ENCODE peak calls at places on chromosomes 16 and 17, in seven cellular contexts. U is RPMI8226, F is AG04450, G is MM.1S, Z is NCI-H1092, J is sigmoid colon, P is left ventricle myocardium superior. N is an unnamed sample.

GRCh38 chr17:21394265-21394664 is 18.1 kb downstream of the KCNJ12 start:
- DNase-seq in U (no peak), F (no peak), G (no peak), Z (no peak), J (no peak), P (no peak), N (no peak)

GRCh38 chr17:32962320-32962707 is 29.3 kb upstream of the SPACA3 start:
- DNase-seq in U (no peak), F (no peak), G (no peak), Z (no peak), J (no peak), P (no peak), N (no peak)

GRCh38 chr16:47483616-47484015 is 22.5 kb downstream of the PHKB start:
- DNase-seq in U (no peak), F (no peak), G (no peak), Z (no peak), J (no peak), P (no peak), N (no peak)

GRCh38 chr16:84643180-84643583 is 5.1 kb upstream of the KLHL36 start:
- DNase-seq in U (no peak), F (peak), G (no peak), Z (no peak), J (peak), P (peak), N (peak)

GRCh38 chr16:25374556-25374955 is 116.9 kb upstream of the ZKSCAN2 start:
- DNase-seq in U (no peak), F (no peak), G (no peak), Z (no peak), J (no peak), P (no peak), N (no peak)

GRCh38 chr16:82627811-82628339 is 1.1 kb downstream of the CDH13 start:
- DNase-seq in U (no peak), F (no peak), G (no peak), Z (no peak), J (peak), P (peak), N (peak)

GRCh38 chr16:73053379-73054130 is 5.6 kb upstream of the ZFHX3 start:
- DNase-seq in U (no peak), F (no peak), G (no peak), Z (peak), J (peak), P (no peak), N (peak)

GRCh38 chr17:54505404-54505803 is 395.2 kb upstream of the TOM1L1 start:
- DNase-seq in U (no peak), F (no peak), G (no peak), Z (no peak), J (no peak), P (no peak), N (no peak)

GRCh38 chr16:57145964-57146647 is 39.7 kb downstream of the PSME3IP1 start:
- DNase-seq in U (no peak), F (no peak), G (no peak), Z (no peak), J (peak), P (no peak), N (peak)

GRCh38 chr17:45052052-45052772 is 780 bp upstream of the DCAKD start:
- DNase-seq in U (peak), F (no peak), G (peak), Z (no peak), J (peak), P (peak), N (peak)

GRCh38 chr16:82404586-82405315 is 222.0 kb upstream of the CDH13 start:
- DNase-seq in U (no peak), F (no peak), G (no peak), Z (no peak), J (no peak), P (no peak), N (no peak)

GRCh38 chr17:48804936-48805411 is 12.1 kb downstream of the TTLL6 start:
- DNase-seq in U (peak), F (no peak), G (peak), Z (peak), J (peak), P (peak), N (peak)

GRCh38 chr17:47738178-47738577 is 5.1 kb downstream of the TBX21 start:
- DNase-seq in U (no peak), F (no peak), G (no peak), Z (no peak), J (peak), P (no peak), N (no peak)

GRCh38 chr17:42281571-42282096 is 5.4 kb upstream of the STAT5B start:
- DNase-seq in U (peak), F (no peak), G (no peak), Z (peak), J (peak), P (no peak), N (no peak)

GRCh38 chr17:2025220-2025621 is at the start of gene RTN4RL1:
- DNase-seq in U (peak), F (no peak), G (peak), Z (no peak), J (peak), P (peak), N (peak)

GRCh38 chr16:73268311-73268997 is 220.5 kb upstream of the ZFHX3 start:
- DNase-seq in U (no peak), F (no peak), G (no peak), Z (peak), J (no peak), P (no peak), N (no peak)

GRCh38 chr16:24993722-24994686 is 21.2 kb downstream of the ARHGAP17 start:
- DNase-seq in U (no peak), F (peak), G (no peak), Z (no peak), J (no peak), P (no peak), N (no peak)

GRCh38 chr17:66275651-66276050 is 26.8 kb upstream of the PRKCA start:
- DNase-seq in U (no peak), F (peak), G (no peak), Z (no peak), J (no peak), P (no peak), N (no peak)

GRCh38 chr16:67880584-67880983 is 4.1 kb upstream of the NRN1L start:
- DNase-seq in U (no peak), F (no peak), G (no peak), Z (no peak), J (no peak), P (no peak), N (peak)

GRCh38 chr17:61756561-61756960 is 106.8 kb downstream of the BRIP1 start:
- DNase-seq in U (no peak), F (no peak), G (no peak), Z (no peak), J (no peak), P (no peak), N (no peak)

GRCh38 chr17:35373532-35373983 is at the start of gene SLFN11:
- DNase-seq in U (no peak), F (peak), G (peak), Z (peak), J (peak), P (peak), N (peak)

GRCh38 chr16:11414815-11415775 is 69.8 kb downstream of the RMI2 start:
- DNase-seq in U (no peak), F (no peak), G (no peak), Z (no peak), J (no peak), P (no peak), N (no peak)

N was measured in right cardiac atrium.